ENCODE peak calls at places on chromosomes 5 and 9, in nine cellular contexts. S is astrocyte of the hippocampus; Z is erythroblast; G is stimulated activated CD4-positive, alpha-beta T cell treated with anti-CD3 and anti-CD28 coated beads, TNF-alpha, amount 100 ng/mL, for 48 hours; O is naive thymus-derived CD4-positive, alpha-beta T cell; N is NCI-H69; C is EH; L is psoas muscle; F is progenitor cell of endocrine pancreas. J is an unnamed sample.

GRCh38 chr9:126337690-126338426 is 11.2 kb downstream of the MVB12B start:
- DNase-seq in L (no peak), N (no peak), C (no peak), Z (no peak), O (no peak), G (no peak), F (no peak), S (no peak), J (peak)

GRCh38 chr5:38011641-38012188 is 171.9 kb upstream of the GDNF start:
- DNase-seq in G (no peak), L (no peak), O (no peak), C (no peak), Z (no peak), F (no peak), N (peak), S (no peak), J (no peak)

GRCh38 chr5:26948921-26949320 is 89.5 kb downstream of the CDH9 start:
- DNase-seq in G (no peak), O (no peak), N (no peak), L (no peak), F (no peak), Z (no peak), C (no peak), S (no peak), J (no peak)

GRCh38 chr9:16575142-16575877 is 295.2 kb downstream of the BNC2 start:
- DNase-seq in G (no peak), N (peak), O (no peak), L (no peak), Z (no peak), S (peak), C (peak), F (no peak), J (peak)

GRCh38 chr5:14086261-14086660 is 56.9 kb upstream of the TRIO start:
- DNase-seq in C (peak), F (no peak), G (no peak), N (no peak), S (no peak), O (no peak), L (no peak), Z (no peak), J (peak)

GRCh38 chr5:103621548-103621930 is 59.0 kb upstream of the NUDT12 start:
- DNase-seq in Z (no peak), L (no peak), N (no peak), C (peak), S (peak), O (no peak), F (no peak), G (no peak), J (no peak)

GRCh38 chr9:111966851-111967250 is 70.2 kb downstream of the UGCG start:
- DNase-seq in Z (no peak), O (no peak), N (peak), S (no peak), G (no peak), L (peak), C (peak), F (no peak), J (peak)

GRCh38 chr9:20771721-20772120 is 87.7 kb downstream of the FOCAD start:
- DNase-seq in Z (peak), F (no peak), G (no peak), S (no peak), L (no peak), O (no peak), C (no peak), N (no peak), J (peak)

GRCh38 chr9:113349044-113349433 is 302 bp upstream of the BSPRY start:
- DNase-seq in O (no peak), F (no peak), C (no peak), S (no peak), L (no peak), Z (no peak), N (no peak), G (no peak), J (no peak)

GRCh38 chr9:27564031-27564430 is 9.2 kb downstream of the C9orf72 start:
- DNase-seq in Z (no peak), O (no peak), F (no peak), L (no peak), N (no peak), S (no peak), G (no peak), C (no peak), J (no peak)

GRCh38 chr9:99299214-99300102 is 77.4 kb downstream of the SEC61B start:
- DNase-seq in Z (no peak), O (no peak), L (no peak), G (no peak), N (peak), C (peak), F (no peak), S (peak), J (peak)

GRCh38 chr9:117718085-117718484 is 13.9 kb downstream of the TLR4 start:
- DNase-seq in F (no peak), O (no peak), Z (no peak), S (no peak), N (peak), G (no peak), L (no peak), C (peak), J (peak)

GRCh38 chr5:171606414-171607024 is 179.1 kb upstream of the SMIM23 start:
- DNase-seq in G (no peak), S (no peak), F (no peak), C (peak), O (no peak), L (no peak), N (peak), Z (peak), J (peak)